ENCODE peak calls at places on chromosomes 1 and 21, in ten cellular contexts. Z is fibroblast of the aortic adventitia; G is GOT3; R is iPS DF 19.7; D is Calu3; F is stimulated activated naive CD8-positive, alpha-beta T cell treated with anti-CD3 and anti-CD28 coated beads, Interleukin-15, Interleukin-2, amounts not matched to agents 100 U/mL and 50 U/mL, for 24 hours; O is T-helper 2 cell treated with Interferon-gamma antibody and Interleukin-4, amounts not matched to agents 5 μg/mL and 100 μg/mL, for 36 hours; J is RPMI8226; H is activated T-helper 1 cell treated with anti-CD3 and anti-CD28 coated beads, Interleukin-12 subunit alpha, Interleukin-12 subunit beta, Interleukin-2, Interleukin-4 antibody, amounts not matched to agents 30 ng/mL and 10 ng/mL and 1 ng/mL, durations not matched to agents 14 hours and 24 hours and 36 hours; U is stimulated activated CD4-positive, alpha-beta T cell treated with anti-CD3 and anti-CD28 coated beads, Interleukin-15, amount 100 ng/mL, for 24 hours. Q is an unnamed sample.

GRCh38 chr21:36661511-36662309 is 37.2 kb upstream of the SIM2 start:
- DNase-seq in Z (peak), G (no peak), R (no peak), D (peak), F (no peak), O (no peak), J (no peak), H (no peak), U (peak), Q (peak)

GRCh38 chr1:30386145-30386926 is 337.0 kb downstream of the MATN1 start:
- DNase-seq in Z (no peak), G (no peak), R (no peak), D (no peak), F (no peak), O (no peak), J (no peak), H (no peak), U (no peak), Q (no peak)

GRCh38 chr1:218658294-218658693 is 313.2 kb downstream of the TGFB2 start:
- DNase-seq in Z (peak), G (no peak), R (no peak), D (no peak), F (no peak), O (no peak), J (no peak), H (no peak), U (no peak), Q (no peak)

GRCh38 chr21:44682580-44683151 is 703 bp upstream of the KRTAP12-1 start:
- DNase-seq in Z (no peak), G (no peak), R (no peak), D (no peak), F (no peak), O (peak), J (no peak), H (no peak), U (no peak), Q (no peak)

GRCh38 chr1:67431869-67432578 is 1.8 kb upstream of the SERBP1 start:
- DNase-seq in Z (no peak), G (no peak), R (no peak), D (no peak), F (no peak), O (no peak), J (no peak), H (no peak), U (no peak), Q (no peak)

GRCh38 chr1:244049969-244050834 is 881 bp upstream of the ZBTB18 start:
- DNase-seq in Z (no peak), G (no peak), R (no peak), D (no peak), F (peak), O (no peak), J (peak), H (no peak), U (peak), Q (peak)

GRCh38 chr1:50637460-50637859 is 214.2 kb upstream of the DMRTA2 start:
- DNase-seq in Z (no peak), G (no peak), R (no peak), D (no peak), F (no peak), O (no peak), J (no peak), H (no peak), U (no peak), Q (no peak)

GRCh38 chr1:78178816-78179215 is 133.1 kb downstream of the GIPC2 start:
- DNase-seq in Z (no peak), G (no peak), R (no peak), D (no peak), F (no peak), O (no peak), J (no peak), H (no peak), U (no peak), Q (no peak)

GRCh38 chr1:37150986-37151385 is 116.7 kb upstream of the GRIK3 start:
- DNase-seq in Z (no peak), G (no peak), R (no peak), D (no peak), F (no peak), O (no peak), J (no peak), H (no peak), U (no peak), Q (no peak)

GRCh38 chr1:62882161-62882560 is 98.2 kb downstream of the ATG4C start:
- DNase-seq in Z (no peak), G (no peak), R (no peak), D (no peak), F (no peak), O (no peak), J (no peak), H (no peak), U (no peak), Q (no peak)

GRCh38 chr1:36787312-36787711 is 247.0 kb downstream of the GRIK3 start:
- DNase-seq in Z (no peak), G (no peak), R (no peak), D (no peak), F (no peak), O (no peak), J (peak), H (no peak), U (no peak), Q (no peak)

GRCh38 chr1:166133276-166133841 is 33.4 kb downstream of the FAM78B start:
- DNase-seq in Z (peak), G (no peak), R (no peak), D (peak), F (peak), O (no peak), J (no peak), H (no peak), U (peak), Q (no peak)

GRCh38 chr1:168092566-168093355 is 44.0 kb downstream of the GPR161 start:
- DNase-seq in Z (peak), G (no peak), R (peak), D (peak), F (no peak), O (no peak), J (no peak), H (no peak), U (no peak), Q (no peak)

GRCh38 chr1:184476187-184476586 is 89.4 kb downstream of the C1orf21 start:
- DNase-seq in Z (no peak), G (no peak), R (no peak), D (no peak), F (no peak), O (no peak), J (no peak), H (no peak), U (no peak), Q (no peak)

GRCh38 chr1:28058971-28059878 is 29.2 kb downstream of the EYA3 start:
- DNase-seq in Z (no peak), G (no peak), R (no peak), D (no peak), F (no peak), O (no peak), J (no peak), H (no peak), U (no peak), Q (no peak)

GRCh38 chr1:119829636-119830035 is 18.4 kb upstream of the REG4 start:
- DNase-seq in Z (no peak), G (no peak), R (no peak), D (no peak), F (no peak), O (no peak), J (no peak), H (no peak), U (no peak), Q (no peak)

GRCh38 chr1:183163311-183163710 is 22.8 kb upstream of the LAMC2 start:
- DNase-seq in Z (peak), G (no peak), R (no peak), D (peak), F (no peak), O (no peak), J (no peak), H (no peak), U (no peak), Q (no peak)

GRCh38 chr1:205061665-205062069 is 18.7 kb downstream of the CNTN2 start:
- DNase-seq in Z (peak), G (peak), R (peak), D (peak), F (peak), O (peak), J (peak), H (peak), U (peak), Q (peak)

GRCh38 chr1:153985984-153986761 is at the start of gene RAB13:
- DNase-seq in Z (peak), G (peak), R (no peak), D (peak), F (peak), O (no peak), J (no peak), H (no peak), U (no peak), Q (peak)

GRCh38 chr1:179831852-179832699 is 45.5 kb downstream of the TOR1AIP2 start:
- DNase-seq in Z (peak), G (no peak), R (no peak), D (no peak), F (no peak), O (no peak), J (peak), H (no peak), U (peak), Q (no peak)

GRCh38 chr1:24725209-24725651 is 20.0 kb upstream of the CLIC4 start:
- DNase-seq in Z (no peak), G (no peak), R (no peak), D (peak), F (no peak), O (no peak), J (no peak), H (no peak), U (no peak), Q (no peak)

GRCh38 chr1:160797163-160797797 is 1.3 kb downstream of the LY9 start:
- DNase-seq in Z (no peak), G (no peak), R (no peak), D (no peak), F (no peak), O (no peak), J (no peak), H (no peak), U (no peak), Q (no peak)

GRCh38 chr1:172630060-172630818 is 28.7 kb upstream of the FASLG start:
- DNase-seq in Z (peak), G (no peak), R (no peak), D (no peak), F (no peak), O (no peak), J (no peak), H (no peak), U (no peak), Q (no peak)

GRCh38 chr1:15684042-15684461 is at the start of gene PLEKHM2:
- DNase-seq in Z (peak), G (no peak), R (no peak), D (peak), F (peak), O (peak), J (peak), H (peak), U (peak), Q (peak)

GRCh38 chr1:118992868-118993711 is 4.9 kb upstream of the TBX15 start:
- DNase-seq in Z (no peak), G (no peak), R (no peak), D (peak), F (no peak), O (no peak), J (no peak), H (no peak), U (no peak), Q (no peak)

GRCh38 chr1:30745156-30745833 is 12.3 kb downstream of the LAPTM5 start:
- DNase-seq in Z (no peak), G (no peak), R (no peak), D (no peak), F (no peak), O (no peak), J (no peak), H (no peak), U (peak), Q (no peak)